ENCODE peak calls at places on chromosomes 12 and 14, in ten cellular contexts. One of them, this sample, is unnamed.
A peak's percentile ranks its signal among the peaks of the same experiment; 100 is the strongest.

GRCh38 chr14:79693935-79694334 is 517.4 kb downstream of the DIO2 start:
- DNase-seq in Caki2: no peak
- DNase-seq in hepatocyte: no peak
- DNase-seq in aorta: no peak
- DNase-seq in amniotic stem cell: no peak
- DNase-seq in iris pigment epithelial cell: no peak
- DNase-seq in RPMI7951: no peak
- DNase-seq in CD4-positive, alpha-beta T cell: no peak
- DNase-seq in H4: no peak
- DNase-seq in ELF-1: no peak
- DNase-seq in this sample: no peak

GRCh38 chr14:89179891-89180404 is 237.1 kb downstream of the FOXN3 start:
- DNase-seq in Caki2: no peak
- DNase-seq in amniotic stem cell: no peak
- DNase-seq in hepatocyte: no peak
- DNase-seq in iris pigment epithelial cell: no peak
- DNase-seq in ELF-1: no peak
- DNase-seq in H4: no peak
- DNase-seq in CD4-positive, alpha-beta T cell: no peak
- DNase-seq in aorta: no peak
- DNase-seq in RPMI7951: no peak
- DNase-seq in this sample: no peak

GRCh38 chr12:124359671-124360581 is 65.0 kb downstream of the RFLNA start:
- DNase-seq in CD4-positive, alpha-beta T cell: no peak
- DNase-seq in hepatocyte: no peak
- DNase-seq in H4: no peak
- DNase-seq in RPMI7951: no peak
- DNase-seq in ELF-1: peak; percentile 63
- DNase-seq in amniotic stem cell: no peak
- DNase-seq in aorta: peak; percentile 91
- DNase-seq in iris pigment epithelial cell: no peak
- DNase-seq in Caki2: no peak
- DNase-seq in this sample: no peak

GRCh38 chr14:92900660-92901059 is 22.3 kb upstream of the CHGA start:
- DNase-seq in aorta: no peak
- DNase-seq in amniotic stem cell: no peak
- DNase-seq in hepatocyte: no peak
- DNase-seq in CD4-positive, alpha-beta T cell: no peak
- DNase-seq in ELF-1: no peak
- DNase-seq in iris pigment epithelial cell: no peak
- DNase-seq in H4: no peak
- DNase-seq in Caki2: no peak
- DNase-seq in RPMI7951: no peak
- DNase-seq in this sample: no peak

GRCh38 chr12:101490286-101490920 is 15.3 kb downstream of the SPIC start:
- DNase-seq in CD4-positive, alpha-beta T cell: no peak
- DNase-seq in aorta: no peak
- DNase-seq in ELF-1: peak; percentile 19
- DNase-seq in RPMI7951: no peak
- DNase-seq in iris pigment epithelial cell: peak; percentile 51
- DNase-seq in Caki2: peak; percentile 0
- DNase-seq in amniotic stem cell: no peak
- DNase-seq in H4: peak; percentile 37
- DNase-seq in hepatocyte: peak; percentile 66
- DNase-seq in this sample: no peak

GRCh38 chr12:32270818-32271710 is 128.3 kb upstream of the FGD4 start:
- DNase-seq in CD4-positive, alpha-beta T cell: no peak
- DNase-seq in H4: no peak
- DNase-seq in ELF-1: peak; percentile 84
- DNase-seq in Caki2: peak; percentile 95
- DNase-seq in aorta: no peak
- DNase-seq in hepatocyte: peak; percentile 44
- DNase-seq in RPMI7951: peak; percentile 37
- DNase-seq in iris pigment epithelial cell: peak; percentile 70
- DNase-seq in amniotic stem cell: no peak
- DNase-seq in this sample: peak; percentile 49

GRCh38 chr14:31320922-31321779 is 99.2 kb downstream of the HEATR5A start:
- DNase-seq in Caki2: no peak
- DNase-seq in RPMI7951: no peak
- DNase-seq in CD4-positive, alpha-beta T cell: no peak
- DNase-seq in ELF-1: no peak
- DNase-seq in iris pigment epithelial cell: no peak
- DNase-seq in H4: no peak
- DNase-seq in aorta: no peak
- DNase-seq in amniotic stem cell: no peak
- DNase-seq in hepatocyte: no peak
- DNase-seq in this sample: no peak

GRCh38 chr12:121932914-121933521 is 14.6 kb downstream of the CFAP251 start:
- DNase-seq in ELF-1: no peak
- DNase-seq in Caki2: no peak
- DNase-seq in aorta: no peak
- DNase-seq in amniotic stem cell: no peak
- DNase-seq in RPMI7951: no peak
- DNase-seq in hepatocyte: no peak
- DNase-seq in CD4-positive, alpha-beta T cell: no peak
- DNase-seq in H4: no peak
- DNase-seq in iris pigment epithelial cell: no peak
- DNase-seq in this sample: no peak

GRCh38 chr12:122740351-122740750 is 9.7 kb upstream of the HCAR1 start:
- DNase-seq in aorta: no peak
- DNase-seq in Caki2: no peak
- DNase-seq in iris pigment epithelial cell: peak; percentile 8
- DNase-seq in amniotic stem cell: no peak
- DNase-seq in H4: peak; percentile 19
- DNase-seq in ELF-1: peak; percentile 17
- DNase-seq in CD4-positive, alpha-beta T cell: no peak
- DNase-seq in hepatocyte: no peak
- DNase-seq in RPMI7951: peak; percentile 7
- DNase-seq in this sample: no peak

GRCh38 chr14:89721991-89722390 is 232.5 kb downstream of the EFCAB11 start:
- DNase-seq in H4: no peak
- DNase-seq in aorta: no peak
- DNase-seq in hepatocyte: no peak
- DNase-seq in CD4-positive, alpha-beta T cell: no peak
- DNase-seq in RPMI7951: no peak
- DNase-seq in ELF-1: peak; percentile 53
- DNase-seq in amniotic stem cell: no peak
- DNase-seq in iris pigment epithelial cell: no peak
- DNase-seq in Caki2: no peak
- DNase-seq in this sample: no peak

GRCh38 chr14:102606296-102606695 is 13.8 kb downstream of the RCOR1 start:
- DNase-seq in amniotic stem cell: no peak
- DNase-seq in hepatocyte: no peak
- DNase-seq in iris pigment epithelial cell: no peak
- DNase-seq in RPMI7951: no peak
- DNase-seq in CD4-positive, alpha-beta T cell: no peak
- DNase-seq in Caki2: no peak
- DNase-seq in ELF-1: no peak
- DNase-seq in H4: no peak
- DNase-seq in aorta: no peak
- DNase-seq in this sample: no peak

GRCh38 chr14:78446807-78447206 is 276.6 kb downstream of the NRXN3 start:
- DNase-seq in Caki2: peak; percentile 4
- DNase-seq in RPMI7951: no peak
- DNase-seq in amniotic stem cell: no peak
- DNase-seq in CD4-positive, alpha-beta T cell: no peak
- DNase-seq in ELF-1: peak; percentile 14
- DNase-seq in iris pigment epithelial cell: peak; percentile 0
- DNase-seq in hepatocyte: peak; percentile 43
- DNase-seq in aorta: no peak
- DNase-seq in H4: no peak
- DNase-seq in this sample: no peak

GRCh38 chr12:118050972-118051910 is 9.7 kb downstream of the WSB2 start:
- DNase-seq in ELF-1: no peak
- DNase-seq in iris pigment epithelial cell: peak; percentile 34
- DNase-seq in aorta: no peak
- DNase-seq in H4: no peak
- DNase-seq in RPMI7951: no peak
- DNase-seq in amniotic stem cell: no peak
- DNase-seq in hepatocyte: no peak
- DNase-seq in Caki2: no peak
- DNase-seq in CD4-positive, alpha-beta T cell: no peak
- DNase-seq in this sample: no peak

GRCh38 chr12:98416845-98417244 is 98.5 kb upstream of the TMPO start:
- DNase-seq in aorta: no peak
- DNase-seq in ELF-1: no peak
- DNase-seq in RPMI7951: peak; percentile 42
- DNase-seq in Caki2: peak; percentile 39
- DNase-seq in hepatocyte: no peak
- DNase-seq in H4: no peak
- DNase-seq in iris pigment epithelial cell: peak; percentile 73
- DNase-seq in CD4-positive, alpha-beta T cell: no peak
- DNase-seq in amniotic stem cell: no peak
- DNase-seq in this sample: no peak

GRCh38 chr14:94077111-94077821 is 3.7 kb downstream of the DDX24 start:
- DNase-seq in amniotic stem cell: no peak
- DNase-seq in ELF-1: no peak
- DNase-seq in RPMI7951: no peak
- DNase-seq in hepatocyte: no peak
- DNase-seq in Caki2: no peak
- DNase-seq in CD4-positive, alpha-beta T cell: no peak
- DNase-seq in iris pigment epithelial cell: no peak
- DNase-seq in aorta: no peak
- DNase-seq in H4: no peak
- DNase-seq in this sample: no peak

GRCh38 chr12:19431407-19432308 is 7.6 kb upstream of the AEBP2 start:
- DNase-seq in ELF-1: peak; percentile 53
- DNase-seq in aorta: peak; percentile 58
- DNase-seq in RPMI7951: peak; percentile 6
- DNase-seq in hepatocyte: no peak
- DNase-seq in CD4-positive, alpha-beta T cell: no peak
- DNase-seq in Caki2: peak; percentile 13
- DNase-seq in iris pigment epithelial cell: peak; percentile 83
- DNase-seq in H4: no peak
- DNase-seq in amniotic stem cell: peak; percentile 26
- DNase-seq in this sample: peak; percentile 22

GRCh38 chr14:61927015-61927414 is 164.8 kb downstream of the SNAPC1 start:
- DNase-seq in ELF-1: no peak
- DNase-seq in hepatocyte: no peak
- DNase-seq in CD4-positive, alpha-beta T cell: no peak
- DNase-seq in iris pigment epithelial cell: peak; percentile 26
- DNase-seq in Caki2: no peak
- DNase-seq in H4: peak; percentile 36
- DNase-seq in aorta: no peak
- DNase-seq in RPMI7951: peak; percentile 70
- DNase-seq in amniotic stem cell: no peak
- DNase-seq in this sample: no peak

GRCh38 chr12:27552886-27553560 is 29.0 kb downstream of the PPFIBP1 start:
- DNase-seq in CD4-positive, alpha-beta T cell: no peak
- DNase-seq in ELF-1: no peak
- DNase-seq in amniotic stem cell: no peak
- DNase-seq in Caki2: peak; percentile 28
- DNase-seq in hepatocyte: no peak
- DNase-seq in aorta: no peak
- DNase-seq in RPMI7951: peak; percentile 75
- DNase-seq in iris pigment epithelial cell: no peak
- DNase-seq in H4: no peak
- DNase-seq in this sample: no peak

GRCh38 chr14:72892103-72892878 is 1.6 kb downstream of the DPF3 start:
- DNase-seq in iris pigment epithelial cell: peak; percentile 68
- DNase-seq in amniotic stem cell: no peak
- DNase-seq in ELF-1: peak; percentile 55
- DNase-seq in CD4-positive, alpha-beta T cell: peak; percentile 35
- DNase-seq in hepatocyte: peak; percentile 14
- DNase-seq in RPMI7951: peak; percentile 37
- DNase-seq in H4: no peak
- DNase-seq in Caki2: no peak
- DNase-seq in aorta: no peak
- DNase-seq in this sample: no peak

This sample was measured in pulmonary artery endothelial cell.